ENCODE peak calls at places on chromosome 12, in five cellular contexts. U is SK-N-DZ, G is putamen, S is cardiac muscle cell, W is NCI-H1105. R is an unnamed sample.

GRCh38 chr12:58681730-58682129 is 238.6 kb downstream of the LRIG3 start:
- DNase-seq in U (no peak), G (no peak), S (no peak), W (no peak), R (no peak)

GRCh38 chr12:127780881-127781280 is 486.1 kb upstream of the TMEM132C start:
- DNase-seq in U (no peak), G (no peak), S (no peak), W (no peak), R (no peak)

GRCh38 chr12:84986586-84986985 is 49.5 kb downstream of the TSPAN19 start:
- DNase-seq in U (peak), G (peak), S (no peak), W (no peak), R (peak)

GRCh38 chr12:92624236-92624635 is 78.6 kb upstream of the PLEKHG7 start:
- DNase-seq in U (peak), G (no peak), S (no peak), W (no peak), R (no peak)

GRCh38 chr12:14138495-14138894 is 157.1 kb upstream of the GRIN2B start:
- DNase-seq in U (no peak), G (no peak), S (peak), W (no peak), R (no peak)

GRCh38 chr12:5083955-5084849 is 40.5 kb downstream of the KCNA5 start:
- DNase-seq in U (peak), G (peak), S (peak), W (peak), R (no peak)

GRCh38 chr12:64678835-64679234 is 68.5 kb downstream of the RASSF3 start:
- DNase-seq in U (no peak), G (no peak), S (no peak), W (no peak), R (no peak)

GRCh38 chr12:24476310-24476709 is 472.6 kb downstream of the BCAT1 start:
- DNase-seq in U (no peak), G (no peak), S (no peak), W (no peak), R (no peak)

GRCh38 chr12:131365821-131366260 is 345.0 kb upstream of the SFSWAP start:
- DNase-seq in U (no peak), G (no peak), S (no peak), W (no peak), R (no peak)

GRCh38 chr12:71024281-71024680 is 103.7 kb upstream of the PTPRR start:
- DNase-seq in U (no peak), G (no peak), S (no peak), W (no peak), R (no peak)

GRCh38 chr12:30515351-30515750 is 180.3 kb downstream of the IPO8 start:
- DNase-seq in U (peak), G (peak), S (peak), W (no peak), R (no peak)

GRCh38 chr12:54032627-54033100 is at the start of gene HOXC5:
- DNase-seq in U (peak), G (no peak), S (peak), W (peak), R (peak)

GRCh38 chr12:121955258-121956040 is 37.1 kb downstream of the CFAP251 start:
- DNase-seq in U (no peak), G (no peak), S (peak), W (no peak), R (no peak)

GRCh38 chr12:42587564-42588307 is 1.8 kb downstream of the PRICKLE1 start:
- DNase-seq in U (peak), G (peak), S (peak), W (no peak), R (no peak)

GRCh38 chr12:51536159-51536558 is 54.9 kb upstream of the SCN8A start:
- DNase-seq in U (peak), G (no peak), S (no peak), W (no peak), R (no peak)

GRCh38 chr12:121172145-121172544 is 37.8 kb upstream of the P2RX4 start:
- DNase-seq in U (no peak), G (no peak), S (no peak), W (no peak), R (no peak)

GRCh38 chr12:57001448-57001906 is 4.9 kb downstream of the ZBTB39 start:
- DNase-seq in U (peak), G (no peak), S (peak), W (no peak), R (peak)

GRCh38 chr12:93767524-93767863 is 90.3 kb downstream of the CRADD start:
- DNase-seq in U (no peak), G (no peak), S (no peak), W (no peak), R (no peak)

GRCh38 chr12:55719371-55719770 is 822 bp upstream of the RDH5 start:
- DNase-seq in U (no peak), G (no peak), S (no peak), W (no peak), R (no peak)

GRCh38 chr12:32549675-32550079 is 129.4 kb upstream of the DNM1L start:
- DNase-seq in U (no peak), G (no peak), S (no peak), W (no peak), R (no peak)

GRCh38 chr12:52975204-52975603 is 26.3 kb downstream of the KRT18 start:
- DNase-seq in U (no peak), G (no peak), S (no peak), W (no peak), R (no peak)

GRCh38 chr12:3483089-3483488 is 7.9 kb upstream of the PRMT8 start:
- DNase-seq in U (no peak), G (no peak), S (no peak), W (no peak), R (no peak)

GRCh38 chr12:10717410-10717809 is 5.7 kb downstream of the YBX3 start:
- DNase-seq in U (no peak), G (no peak), S (no peak), W (no peak), R (no peak)